ENCODE peak calls at places on chromosome 16, in six cellular contexts. N is esophagus squamous epithelium, Z is A549, V is mucosa of descending colon, E is spleen, X is psoas muscle. Y is an unnamed sample.
A peak's percentile ranks its signal among the peaks of the same experiment; 100 is the strongest.

GRCh38 chr16:30063893-30064745 is 1.4 kb upstream of the ALDOA start:
- DNase-seq in X (peak; percentile 81), N (no peak), V (peak; percentile 79), Z (peak; percentile 79), E (peak; percentile 93), Y (peak; percentile 92)

GRCh38 chr16:9134306-9134705 is 42.9 kb downstream of the HAPSTR1 start:
- DNase-seq in N (no peak), X (no peak), V (no peak), E (no peak), Z (no peak), Y (no peak)

GRCh38 chr16:3023415-3023668 is 400 bp downstream of the HCFC1R1 start:
- DNase-seq in V (no peak), N (no peak), X (no peak), Z (no peak), E (no peak), Y (no peak)

GRCh38 chr16:10039220-10040096 is 142.8 kb downstream of the GRIN2A start:
- DNase-seq in V (no peak), Z (peak; percentile 38), X (no peak), E (no peak), N (no peak), Y (no peak)

GRCh38 chr16:13077816-13078215 is 176.4 kb downstream of the SHISA9 start:
- DNase-seq in V (no peak), X (no peak), Z (no peak), E (no peak), N (no peak), Y (no peak)

GRCh38 chr16:5059386-5060072 is 6.2 kb downstream of the C16orf89 start:
- DNase-seq in Z (no peak), V (no peak), X (no peak), N (no peak), E (peak; percentile 20), Y (no peak)

GRCh38 chr16:1291576-1291974 is 17.9 kb upstream of the UBE2I start:
- DNase-seq in X (no peak), V (no peak), Z (no peak), E (no peak), N (no peak), Y (no peak)

GRCh38 chr16:14362774-14363371 is 267.2 kb downstream of the PARN start:
- DNase-seq in N (no peak), Z (no peak), V (no peak), E (no peak), X (no peak), Y (no peak)

GRCh38 chr16:66874079-66874775 is 6.1 kb upstream of the PDP2 start:
- DNase-seq in X (no peak), N (no peak), Z (no peak), E (no peak), V (no peak), Y (no peak)

GRCh38 chr16:66881560-66881959 is 1.2 kb downstream of the PDP2 start:
- DNase-seq in V (no peak), X (no peak), Z (no peak), N (no peak), E (no peak), Y (no peak)

GRCh38 chr16:66880288-66881013 is at the start of gene PDP2:
- DNase-seq in N (peak; percentile 75), E (peak; percentile 96), X (peak; percentile 93), Z (peak; percentile 96), V (peak; percentile 94), Y (peak; percentile 98)

GRCh38 chr16:66881014-66881417 is 701 bp downstream of the PDP2 start:
- DNase-seq in N (no peak), V (no peak), E (no peak), Z (no peak), X (no peak), Y (peak; percentile 66)

DNA sequence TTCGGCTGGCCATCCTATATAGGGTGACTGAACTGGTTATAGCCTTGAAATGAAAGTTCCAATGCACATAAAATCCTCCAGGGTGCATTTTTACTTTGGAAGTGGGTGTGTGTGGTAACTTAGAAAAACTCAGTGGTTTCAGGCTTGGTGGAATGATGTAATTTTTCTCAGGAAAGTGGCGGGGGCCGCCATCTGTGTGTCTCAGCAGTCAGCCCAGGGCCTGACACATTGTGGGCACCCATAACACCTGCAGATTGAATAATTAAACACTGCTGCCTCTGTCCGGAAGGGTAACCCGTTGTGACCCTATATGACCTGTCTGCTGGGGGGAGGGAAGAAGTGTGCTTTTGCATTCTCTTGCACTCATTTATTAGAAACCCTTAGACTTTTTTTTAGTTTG is 2.2 kb upstream of the PDP2 start:
- DNase-seq in X (no peak), Z (no peak), E (no peak), N (no peak), V (no peak), Y (no peak)
- H3K4me1 ChIP-seq in X (no peaks in the 10 kb centered on the region), Z (peaks cover 6% of the 10 kb centered on the region), E (peaks cover 3% of the 10 kb centered on the region), N (peaks cover 35% of the 10 kb centered on the region), V (peaks cover 14% of the 10 kb centered on the region), Y (peaks cover 30% of the 10 kb centered on the region)

DNA sequence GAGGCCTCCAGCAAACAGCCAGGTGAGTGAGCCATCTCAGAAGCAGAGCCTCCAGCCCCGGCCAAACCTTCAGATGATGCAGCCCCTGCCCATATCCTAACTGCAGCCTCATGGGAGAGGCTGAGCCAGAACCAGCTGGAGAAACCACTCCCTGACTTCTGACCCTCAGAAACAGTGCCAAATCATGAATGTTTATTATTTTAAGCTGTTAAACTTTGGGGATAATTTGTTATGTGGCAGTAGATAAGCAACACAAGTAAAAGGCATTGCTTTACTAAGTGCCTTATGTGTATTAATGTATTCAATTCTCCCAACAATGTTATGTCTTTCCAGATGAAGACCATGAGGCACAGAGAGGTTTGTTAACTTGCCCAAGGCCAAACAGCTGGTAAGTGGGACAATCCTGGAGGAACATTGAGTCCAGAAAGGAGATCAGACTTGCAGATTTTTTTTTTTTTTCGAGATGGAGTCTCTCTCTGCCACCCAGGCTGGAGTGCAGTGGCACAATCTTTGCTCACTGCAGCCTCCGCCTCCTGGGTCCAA is 59.6 kb downstream of the SOCS1 start:
- DNase-seq in X (no peak), N (no peak), Z (no peak), V (no peak), E (no peak), Y (no peak)
- H3K4me1 ChIP-seq in X (no peaks in the 10 kb centered on the region), N (peaks cover 13% of the 10 kb centered on the region), Z (peaks cover 13% of the 10 kb centered on the region), V (no peaks in the 10 kb centered on the region), E (no peaks in the 10 kb centered on the region), Y (peaks cover 8% of the 10 kb centered on the region)

GRCh38 chr16:67395458-67396158 is 2.3 kb upstream of the TPPP3 start:
- DNase-seq in N (no peak), X (no peak), V (peak; percentile 51), E (peak; percentile 70), Z (no peak), Y (no peak)
- H3K4me1 ChIP-seq in N (peaks cover 96% of the 10 kb centered on the region), X (peaks cover 44% of the 10 kb centered on the region), V (peaks cover 40% of the 10 kb centered on the region), E (peaks cover 41% of the 10 kb centered on the region), Z (peaks cover 15% of the 10 kb centered on the region), Y (peaks cover 13% of the 10 kb centered on the region)

GRCh38 chr16:81231014-81231413 is 7.5 kb upstream of the BCO1 start:
- DNase-seq in V (no peak), N (no peak), E (no peak), Z (no peak), X (no peak), Y (no peak)

GRCh38 chr16:81224836-81225235 is 13.7 kb upstream of the BCO1 start:
- DNase-seq in N (no peak), E (no peak), Z (no peak), X (no peak), V (no peak), Y (no peak)

GRCh38 chr16:81229811-81230210 is 8.7 kb upstream of the BCO1 start:
- DNase-seq in E (no peak), Z (no peak), N (no peak), V (no peak), X (no peak), Y (no peak)

GRCh38 chr16:81232740-81233367 is 5.6 kb upstream of the BCO1 start:
- DNase-seq in Z (no peak), E (no peak), X (no peak), V (no peak), N (no peak), Y (peak; percentile 42)

GRCh38 chr16:81227780-81228179 is 10.7 kb upstream of the BCO1 start:
- DNase-seq in X (no peak), V (no peak), E (no peak), Z (no peak), N (no peak), Y (no peak)
- H3K4me1 ChIP-seq in X (no peaks in the 10 kb centered on the region), V (no peaks in the 10 kb centered on the region), E (no peaks in the 10 kb centered on the region), Z (no peaks in the 10 kb centered on the region), N (no peaks in the 10 kb centered on the region), Y (no peaks in the 10 kb centered on the region)

DNA sequence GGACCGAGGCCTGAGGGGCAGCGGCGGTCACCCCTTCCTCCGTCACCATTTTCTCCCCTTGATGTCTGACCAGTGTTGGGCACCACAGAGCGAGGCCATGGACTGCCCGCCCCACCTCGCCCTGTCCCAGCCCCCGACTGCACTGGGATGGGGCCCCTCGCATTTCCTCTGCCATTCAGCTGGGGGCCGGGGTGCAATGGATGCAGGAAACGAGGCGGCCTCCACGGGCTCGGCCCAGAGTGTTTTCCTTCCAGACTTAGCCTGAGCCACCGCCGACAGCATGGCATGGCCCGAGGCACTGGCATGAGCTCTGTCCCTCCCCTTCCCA is 44.6 kb upstream of the ZC3H18 start:
- DNase-seq in X (no peak), E (no peak), V (no peak), N (no peak), Z (no peak), Y (no peak)
- H3K4me1 ChIP-seq in X (peaks cover 58% of the 10 kb centered on the region), E (peaks cover 18% of the 10 kb centered on the region), V (peaks cover 26% of the 10 kb centered on the region), N (peaks cover 48% of the 10 kb centered on the region), Z (peaks cover 4% of the 10 kb centered on the region), Y (no peaks in the 10 kb centered on the region)

Y was measured in Karpas-422.